ENCODE peak calls at places on chromosomes 16 and 17, in four cellular contexts. One of them, this sample, is unnamed.

GRCh38 chr16:48347191-48347860 is 37.9 kb downstream of the SIAH1 start:
- DNase-seq in breast epithelium: no peak
- DNase-seq in thoracic aorta: no peak
- DNase-seq in lower lobe of right lung: no peak
- DNase-seq in this sample: no peak

GRCh38 chr16:66859397-66860068 is 15.3 kb downstream of the CA7 start:
- DNase-seq in breast epithelium: no peak
- DNase-seq in lower lobe of right lung: no peak
- DNase-seq in thoracic aorta: no peak
- DNase-seq in this sample: no peak

GRCh38 chr17:63430223-63430622 is 15.9 kb downstream of the CYB561 start:
- DNase-seq in thoracic aorta: no peak
- DNase-seq in lower lobe of right lung: no peak
- DNase-seq in breast epithelium: no peak
- DNase-seq in this sample: no peak

GRCh38 chr16:19874026-19874425 is 10.6 kb downstream of the GPRC5B start:
- DNase-seq in lower lobe of right lung: no peak
- DNase-seq in breast epithelium: no peak
- DNase-seq in thoracic aorta: no peak
- DNase-seq in this sample: no peak

GRCh38 chr17:74157366-74157765 is 46.1 kb upstream of the RPL38 start:
- DNase-seq in thoracic aorta: no peak
- DNase-seq in lower lobe of right lung: no peak
- DNase-seq in breast epithelium: no peak
- DNase-seq in this sample: no peak

GRCh38 chr17:20072692-20072992 is 63.5 kb downstream of the SPECC1 start:
- DNase-seq in thoracic aorta: no peak
- DNase-seq in breast epithelium: no peak
- DNase-seq in lower lobe of right lung: no peak
- DNase-seq in this sample: no peak

GRCh38 chr17:15371731-15372130 is 30.3 kb upstream of the TEKT3 start:
- DNase-seq in lower lobe of right lung: no peak
- DNase-seq in breast epithelium: no peak
- DNase-seq in thoracic aorta: no peak
- DNase-seq in this sample: no peak

GRCh38 chr17:29760279-29760721 is 137.6 kb upstream of the CORO6 start:
- DNase-seq in lower lobe of right lung: no peak
- DNase-seq in breast epithelium: no peak
- DNase-seq in thoracic aorta: no peak
- DNase-seq in this sample: no peak

GRCh38 chr17:81040791-81041337 is 5.9 kb downstream of the BAIAP2 start:
- DNase-seq in breast epithelium: no peak
- DNase-seq in lower lobe of right lung: no peak
- DNase-seq in thoracic aorta: no peak
- DNase-seq in this sample: no peak
- TF ChIP-seq CTCF in breast epithelium: no peak
- TF ChIP-seq CTCF in lower lobe of right lung: peak
- TF ChIP-seq CTCF in thoracic aorta: no peak
- TF ChIP-seq CTCF in this sample: no peak

GRCh38 chr16:6969594-6969993 is 363.1 kb upstream of the RBFOX1 start:
- DNase-seq in thoracic aorta: no peak
- DNase-seq in lower lobe of right lung: no peak
- DNase-seq in breast epithelium: no peak
- DNase-seq in this sample: no peak
- TF ChIP-seq CTCF in thoracic aorta: no peak
- TF ChIP-seq CTCF in lower lobe of right lung: no peak
- TF ChIP-seq CTCF in breast epithelium: no peak
- TF ChIP-seq CTCF in this sample: no peak

GRCh38 chr17:77258638-77259037 is 117.9 kb downstream of the SEC14L1 start:
- DNase-seq in thoracic aorta: no peak
- DNase-seq in breast epithelium: no peak
- DNase-seq in lower lobe of right lung: no peak
- DNase-seq in this sample: no peak
- TF ChIP-seq CTCF in thoracic aorta: no peak
- TF ChIP-seq CTCF in breast epithelium: no peak
- TF ChIP-seq CTCF in lower lobe of right lung: no peak
- TF ChIP-seq CTCF in this sample: no peak

GRCh38 chr17:41340496-41340895 is 10.1 kb downstream of the KRT33A start:
- DNase-seq in lower lobe of right lung: no peak
- DNase-seq in thoracic aorta: no peak
- DNase-seq in breast epithelium: no peak
- DNase-seq in this sample: no peak
- TF ChIP-seq CTCF in lower lobe of right lung: no peak
- TF ChIP-seq CTCF in thoracic aorta: no peak
- TF ChIP-seq CTCF in breast epithelium: no peak
- TF ChIP-seq CTCF in this sample: no peak

DNA sequence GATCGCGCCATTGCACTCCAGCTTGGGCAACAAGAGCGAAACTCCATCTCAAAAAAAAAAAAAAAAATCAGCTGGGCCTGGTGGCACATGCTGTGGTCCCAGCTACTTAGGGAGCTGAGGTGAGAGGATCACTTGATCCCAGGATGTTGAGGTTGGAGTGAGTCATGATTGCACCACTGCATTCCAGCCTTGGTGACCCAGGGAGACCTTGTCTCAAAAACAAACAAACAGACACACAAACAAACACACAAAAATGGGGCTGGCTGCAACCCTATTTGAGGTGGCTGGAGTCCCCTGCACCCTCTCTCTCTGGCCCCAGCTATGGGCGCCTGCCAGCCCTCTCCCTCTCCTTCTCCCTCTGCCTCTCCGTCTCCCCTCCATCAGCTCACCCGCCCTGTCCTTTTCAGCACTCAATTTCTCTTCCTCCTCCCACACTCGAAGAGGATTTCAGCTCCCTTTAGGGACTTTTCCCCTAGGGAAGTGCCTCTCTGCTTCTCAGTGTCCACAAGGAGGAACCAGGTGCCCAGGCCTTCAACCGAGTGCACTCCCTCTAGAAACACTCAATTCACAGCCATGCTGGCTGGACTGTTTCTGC is 17.5 kb upstream of the TFAP4 start:
- DNase-seq in lower lobe of right lung: peak
- DNase-seq in thoracic aorta: no peak
- DNase-seq in breast epithelium: no peak
- DNase-seq in this sample: no peak
- TF ChIP-seq CTCF in lower lobe of right lung: peak
- TF ChIP-seq CTCF in thoracic aorta: no peak
- TF ChIP-seq CTCF in breast epithelium: no peak
- TF ChIP-seq CTCF in this sample: no peak

DNA sequence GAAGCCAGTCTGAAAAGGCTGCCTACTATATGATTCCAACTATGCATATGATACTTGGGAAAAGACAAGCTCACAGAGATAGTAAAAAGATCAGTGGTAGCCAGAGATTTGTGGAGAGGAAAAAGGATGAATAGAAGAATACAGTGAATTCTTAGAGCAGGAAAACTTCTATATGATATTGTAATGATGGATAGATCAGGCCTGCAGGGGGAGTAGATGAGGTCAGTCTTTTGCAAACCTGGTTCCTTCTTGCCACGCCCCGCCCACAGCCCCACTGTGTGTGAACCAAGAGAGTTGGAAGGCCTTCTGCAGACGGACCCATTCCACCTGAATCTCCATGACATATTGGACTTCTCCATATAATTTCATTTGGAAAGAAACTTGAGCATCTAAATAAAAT is 761 bp upstream of the CCL8 start:
- DNase-seq in breast epithelium: no peak
- DNase-seq in lower lobe of right lung: peak
- DNase-seq in thoracic aorta: no peak
- DNase-seq in this sample: no peak
- TF ChIP-seq CTCF in breast epithelium: no peak
- TF ChIP-seq CTCF in lower lobe of right lung: no peak
- TF ChIP-seq CTCF in thoracic aorta: no peak
- TF ChIP-seq CTCF in this sample: no peak

GRCh38 chr16:58127033-58127556 is 2.1 kb downstream of the CFAP20 start:
- DNase-seq in thoracic aorta: no peak
- DNase-seq in lower lobe of right lung: no peak
- DNase-seq in breast epithelium: no peak
- DNase-seq in this sample: no peak
- TF ChIP-seq CTCF in thoracic aorta: no peak
- TF ChIP-seq CTCF in lower lobe of right lung: peak
- TF ChIP-seq CTCF in breast epithelium: no peak
- TF ChIP-seq CTCF in this sample: no peak

DNA sequence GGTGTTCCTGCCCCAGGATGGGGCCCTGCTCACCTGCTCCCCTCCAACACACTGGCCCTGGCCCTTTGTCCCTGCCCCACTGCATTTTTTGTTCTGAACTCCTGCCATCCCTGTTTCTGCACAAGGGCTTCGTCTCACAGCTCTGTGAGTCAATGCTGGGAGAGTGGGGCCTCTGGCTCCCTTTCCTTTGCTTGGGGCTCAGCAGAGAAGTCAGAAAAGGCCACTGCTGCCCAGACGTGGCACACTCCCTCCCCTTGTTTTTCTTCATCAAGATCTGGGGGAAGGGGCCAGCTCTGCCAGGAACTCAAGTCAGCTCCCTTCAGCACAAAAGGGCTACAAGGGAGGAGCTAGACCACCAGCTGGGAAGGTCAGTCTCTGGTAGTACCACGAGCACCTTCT is 8.9 kb downstream of the PROCA1 start:
- DNase-seq in thoracic aorta: no peak
- DNase-seq in breast epithelium: no peak
- DNase-seq in lower lobe of right lung: no peak
- DNase-seq in this sample: no peak
- TF ChIP-seq CTCF in thoracic aorta: no peak
- TF ChIP-seq CTCF in breast epithelium: no peak
- TF ChIP-seq CTCF in lower lobe of right lung: no peak
- TF ChIP-seq CTCF in this sample: no peak

GRCh38 chr16:67979955-67980678 is at the start of gene DPEP3:
- DNase-seq in lower lobe of right lung: no peak
- DNase-seq in thoracic aorta: no peak
- DNase-seq in breast epithelium: no peak
- DNase-seq in this sample: no peak
- TF ChIP-seq CTCF in lower lobe of right lung: peak
- TF ChIP-seq CTCF in thoracic aorta: no peak
- TF ChIP-seq CTCF in breast epithelium: no peak
- TF ChIP-seq CTCF in this sample: no peak

This sample was measured in omental fat pad.